ENCODE peak calls at places on chromosomes 7 and 10, in five cellular contexts. Z is left lung, N is A549, H is ascending aorta, F is heart left ventricle. T is an unnamed sample. For H3K9me3 and H3K4me1, the result is how much of the 10 kb centered on the place peaks cover.

GRCh38 chr10:110226926-110227641 is 19.7 kb downstream of the MXI1 start:
- DNase-seq in N (peak), H (peak), F (peak), Z (peak), T (peak)

GRCh38 chr7:47572101-47572460 is 9.8 kb downstream of the TNS3 start:
- DNase-seq in F (no peak), H (peak), N (no peak), Z (no peak), T (peak)

GRCh38 chr7:66697451-66698438 is 42.8 kb upstream of the RABGEF1 start:
- DNase-seq in N (no peak), H (peak), Z (peak), F (peak), T (no peak)

GRCh38 chr10:74988055-74988773 is 123.2 kb upstream of the SAMD8 start:
- DNase-seq in F (no peak), N (no peak), H (no peak), Z (no peak), T (no peak)

GRCh38 chr10:4766449-4766848 is 59.6 kb upstream of the AKR1E2 start:
- DNase-seq in Z (no peak), N (no peak), F (no peak), H (no peak), T (no peak)

GRCh38 chr10:94193466-94193924 is 169.2 kb downstream of the NOC3L start:
- DNase-seq in N (no peak), H (no peak), Z (no peak), F (no peak), T (no peak)

GRCh38 chr10:131725736-131726459 is 174.9 kb upstream of the PPP2R2D start:
- DNase-seq in Z (no peak), N (no peak), H (peak), F (no peak), T (no peak)

GRCh38 chr7:92973293-92973731 is 136.9 kb upstream of the CDK6 start:
- DNase-seq in F (no peak), N (no peak), Z (no peak), H (no peak), T (no peak)

GRCh38 chr7:139661043-139661440 is 116.8 kb downstream of the HIPK2 start:
- DNase-seq in Z (no peak), N (no peak), H (no peak), F (no peak), T (no peak)

GRCh38 chr7:41459623-41460256 is 243.2 kb downstream of the INHBA start:
- DNase-seq in N (no peak), Z (peak), H (no peak), F (peak), T (no peak)

GRCh38 chr10:129786216-129786615 is 177.9 kb downstream of the EBF3 start:
- DNase-seq in N (no peak), F (no peak), H (peak), Z (no peak), T (no peak)

GRCh38 chr7:29017666-29018065 is 59.5 kb upstream of the TRIL start:
- DNase-seq in N (no peak), H (no peak), F (no peak), Z (no peak), T (no peak)

GRCh38 chr10:102701796-102702195 is 12.4 kb downstream of the ARL3 start:
- DNase-seq in N (no peak), F (no peak), Z (no peak), H (no peak), T (no peak)

GRCh38 chr7:33534830-33535229 is 370.5 kb upstream of the BMPER start:
- DNase-seq in F (no peak), H (no peak), Z (no peak), N (no peak), T (no peak)

GRCh38 chr7:2099036-2099957 is 133.4 kb downstream of the MAD1L1 start:
- DNase-seq in F (no peak), H (no peak), N (no peak), Z (no peak), T (no peak)

GRCh38 chr7:136884492-136884891 is 16.0 kb downstream of the CHRM2 start:
- DNase-seq in N (no peak), H (no peak), F (peak), Z (no peak), T (no peak)

DNA sequence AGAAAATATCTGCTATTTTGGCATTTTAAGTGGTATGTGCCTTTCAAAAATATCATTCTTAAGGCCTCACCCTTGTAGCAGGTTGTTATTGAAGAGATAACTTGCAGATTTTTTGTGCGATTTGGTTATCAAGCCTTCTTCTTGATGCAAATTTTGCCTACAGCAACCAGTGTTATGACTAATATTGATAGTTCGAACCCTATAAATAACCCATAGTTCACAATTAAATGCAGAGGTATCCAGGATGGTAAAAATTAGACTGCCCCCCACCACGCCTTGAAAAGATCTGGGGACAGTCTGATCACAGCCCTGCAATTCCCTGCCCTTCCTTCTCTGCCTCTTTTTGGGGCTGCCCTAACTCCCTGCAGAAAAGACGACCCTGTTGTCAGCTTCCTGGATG is 28.4 kb upstream of the RAPGEF5 start:
- DNase-seq in Z (no peak), N (no peak), H (no peak), F (no peak), T (no peak)
- H3K9me3 ChIP-seq in Z (under half), N (under half), H (under half), F (under half), T (under half)

DNA sequence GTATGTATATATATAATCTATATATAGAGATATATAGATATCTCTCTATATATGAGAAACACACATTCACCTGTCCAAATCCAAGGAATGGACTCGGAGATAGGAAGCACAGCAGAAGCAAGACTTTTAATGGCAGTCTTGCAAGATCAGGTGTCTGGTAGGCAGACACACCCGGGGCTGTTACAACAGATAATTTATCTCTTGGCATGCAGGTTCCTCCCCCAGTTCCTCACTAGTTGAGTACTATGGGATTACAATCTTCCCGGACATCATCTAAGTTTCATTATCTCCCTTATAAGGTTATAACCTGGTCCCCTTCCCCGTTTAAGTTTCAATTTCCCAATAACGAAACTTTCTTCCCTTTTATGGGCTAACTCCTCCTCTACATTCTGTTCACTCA is 399.4 kb downstream of the PPP1R3A start:
- DNase-seq in Z (no peak), N (no peak), H (no peak), F (no peak), T (no peak)
- H3K4me3 ChIP-seq in Z (no peak), N (no peak), H (no peak), F (no peak), T (no peak)

DNA sequence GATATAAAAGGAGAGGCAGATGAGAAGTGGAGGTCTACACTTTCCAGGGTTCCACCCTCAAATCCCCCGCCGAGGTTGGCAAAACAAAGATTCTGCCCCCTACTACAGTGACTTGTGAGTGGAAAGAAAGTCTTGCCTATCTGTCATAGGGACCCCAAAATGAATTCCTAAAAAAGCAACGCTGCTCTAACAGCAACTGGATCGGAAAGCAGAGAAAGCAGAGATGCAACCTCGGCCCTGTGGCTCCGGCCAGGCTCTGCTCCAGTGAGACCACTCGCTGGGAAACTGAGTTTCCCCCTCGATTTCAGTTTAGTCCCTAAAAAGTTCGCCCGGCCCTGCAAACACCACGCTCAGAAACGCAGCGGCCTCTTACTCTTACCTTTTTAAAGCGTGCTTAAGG is 297.9 kb upstream of the NFE2L3 start:
- DNase-seq in F (no peak), Z (no peak), H (no peak), N (no peak), T (no peak)
- H3K4me1 ChIP-seq in F (under half), Z (under half), H (under half), N (under half), T (under half)

GRCh38 chr7:50775231-50775630 is 7.5 kb downstream of the GRB10 start:
- DNase-seq in N (no peak), H (no peak), Z (no peak), F (no peak), T (no peak)

GRCh38 chr7:50775826-50776225 is 6.9 kb downstream of the GRB10 start:
- DNase-seq in H (no peak), N (no peak), Z (no peak), F (no peak), T (no peak)

GRCh38 chr7:50771120-50772002 is 11.3 kb downstream of the GRB10 start:
- DNase-seq in Z (no peak), H (no peak), N (no peak), F (no peak), T (no peak)

GRCh38 chr7:50778189-50778588 is 4.5 kb downstream of the GRB10 start:
- DNase-seq in N (no peak), H (no peak), Z (no peak), F (no peak), T (peak)

DNA sequence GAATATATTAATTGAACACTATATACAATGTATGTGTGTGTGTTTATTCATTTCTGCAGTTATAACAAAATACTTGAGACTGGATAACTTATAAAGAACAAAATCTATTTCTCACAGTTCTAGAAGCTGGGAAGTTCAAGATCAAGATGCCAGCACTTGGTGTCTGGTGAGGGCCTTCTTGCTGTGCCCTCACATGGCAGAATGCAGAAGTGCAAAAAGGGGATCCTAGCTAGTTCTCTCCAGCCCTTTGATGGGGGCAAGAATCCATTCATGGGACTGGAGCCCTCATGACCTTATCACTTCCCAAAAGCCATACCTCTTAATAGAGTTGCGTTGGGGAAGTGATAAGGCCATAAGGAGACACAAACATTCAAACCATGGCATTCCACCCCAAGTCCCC is 8.4 kb downstream of the GRB10 start:
- DNase-seq in H (no peak), Z (no peak), F (no peak), N (no peak), T (no peak)
- H3K9me3 ChIP-seq in H (under half), Z (under half), F (under half), N (under half), T (under half)

DNA sequence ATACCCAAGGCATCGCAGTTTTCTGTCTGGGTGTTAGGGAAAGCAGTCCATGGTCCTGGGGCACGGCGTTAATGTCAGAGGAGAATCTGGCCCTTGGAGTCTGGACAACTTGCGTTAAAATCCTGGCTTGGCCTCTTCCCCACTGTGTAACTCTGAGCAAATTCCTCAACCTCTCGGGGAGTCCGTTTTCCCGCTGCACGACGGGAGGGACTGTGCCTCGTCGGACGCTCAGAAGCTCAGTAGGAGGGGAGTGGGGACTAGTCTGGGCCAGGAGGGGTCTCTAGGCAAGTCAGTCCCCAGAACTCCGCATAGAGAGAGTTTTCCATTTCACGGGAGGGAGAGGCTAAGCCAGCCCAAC is 6.6 kb upstream of the EVX1 start:
- DNase-seq in Z (no peak), N (no peak), F (no peak), H (no peak), T (no peak)
- H3K4me3 ChIP-seq in Z (no peak), N (peak), F (peak), H (no peak), T (no peak)

GRCh38 chr7:30434140-30434799 is 44.3 kb downstream of the NOD1 start:
- DNase-seq in F (peak), Z (no peak), H (no peak), N (no peak), T (no peak)
- H3K4me1 ChIP-seq in F (under half), Z (half or more), H (under half), N (under half), T (under half)

GRCh38 chr10:59954296-59954695 is 47.9 kb upstream of the CCDC6 start:
- DNase-seq in Z (no peak), F (no peak), H (no peak), N (no peak), T (no peak)
- H3K9me3 ChIP-seq in Z (under half), F (under half), H (under half), N (under half), T (under half)

GRCh38 chr10:13492493-13493180 is 36.2 kb downstream of the BEND7 start:
- DNase-seq in Z (no peak), F (no peak), N (no peak), H (no peak), T (peak)
- H3K4me3 ChIP-seq in Z (peak), F (no peak), N (no peak), H (no peak), T (no peak)

GRCh38 chr10:33263453-33263852 is 71.0 kb downstream of the NRP1 start:
- DNase-seq in H (no peak), N (no peak), Z (no peak), F (no peak), T (no peak)

GRCh38 chr10:33271969-33272583 is 62.4 kb downstream of the NRP1 start:
- DNase-seq in F (no peak), H (no peak), Z (no peak), N (no peak), T (no peak)

GRCh38 chr10:33270971-33271370 is 63.5 kb downstream of the NRP1 start:
- DNase-seq in H (no peak), F (no peak), N (no peak), Z (no peak), T (no peak)

GRCh38 chr10:33265621-33266020 is 68.8 kb downstream of the NRP1 start:
- DNase-seq in F (no peak), H (no peak), N (no peak), Z (no peak), T (peak)

DNA sequence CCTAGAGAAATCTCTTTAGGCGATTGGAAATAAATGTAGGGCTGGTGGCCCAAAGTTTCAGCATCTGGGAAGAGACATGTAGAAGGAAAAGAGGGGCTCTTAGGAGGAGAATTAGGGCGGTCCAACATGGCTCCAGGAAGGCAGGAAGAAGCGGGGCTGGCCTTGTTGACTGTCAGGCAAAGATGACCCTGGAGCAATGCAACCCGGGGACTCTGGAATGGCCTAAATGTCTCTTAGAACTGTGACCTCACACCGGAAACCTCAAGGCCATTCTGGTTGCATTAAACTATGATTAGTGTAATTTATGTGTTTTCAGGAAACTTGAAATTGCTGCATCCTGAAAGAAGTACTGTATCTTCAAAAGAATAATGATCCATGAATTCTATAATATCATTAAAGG is 66.8 kb downstream of the NRP1 start:
- DNase-seq in F (no peak), Z (no peak), N (no peak), H (no peak), T (no peak)
- H3K4me1 ChIP-seq in F (under half), Z (under half), N (half or more), H (under half), T (under half)

DNA sequence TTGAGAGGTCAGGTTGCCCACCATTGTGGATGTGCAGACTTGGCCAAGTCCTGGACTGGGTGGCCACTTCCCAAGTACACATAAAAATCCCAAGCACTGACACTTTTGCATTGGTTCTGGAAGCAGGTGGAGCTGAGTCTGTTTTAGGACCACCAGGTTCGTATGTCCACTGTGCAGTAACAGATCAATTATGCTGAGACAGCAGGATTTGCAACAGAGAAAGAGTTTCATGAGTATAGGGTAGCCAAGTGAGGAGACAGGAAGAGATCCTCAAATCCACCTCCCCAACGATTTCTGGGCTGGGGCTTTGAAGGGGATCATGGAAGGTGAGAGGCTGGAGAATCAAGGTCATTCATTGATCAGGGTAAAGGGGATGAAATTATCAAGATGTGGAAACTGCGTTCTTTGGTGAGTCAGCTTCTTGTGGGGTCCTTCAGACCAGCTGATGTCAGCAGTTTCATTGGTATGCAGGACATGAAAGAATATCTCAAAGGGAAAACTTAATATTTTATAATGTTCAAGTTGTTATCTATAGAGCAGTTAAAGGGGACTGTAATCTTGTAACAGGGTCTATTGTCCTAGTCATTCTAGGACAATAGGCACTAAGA is 277.7 kb downstream of the GALNT17 start:
- DNase-seq in Z (no peak), F (no peak), H (no peak), N (no peak), T (no peak)
- H3K9me3 ChIP-seq in Z (under half), F (under half), H (under half), N (under half), T (under half)

T was measured in small intestine.